ENCODE peak calls at places on chromosomes 16 and 17, in five cellular contexts. One of them, this sample, is unnamed.

GRCh38 chr17:80441133-80441578 is 26.2 kb downstream of the ENDOV start:
- DNase-seq in neural progenitor cell: peak
- DNase-seq in hepatocyte: peak
- DNase-seq in GM23248: peak
- DNase-seq in PC-3: peak
- DNase-seq in this sample: no peak

GRCh38 chr16:52487849-52488457 is 59.0 kb downstream of the TOX3 start:
- DNase-seq in hepatocyte: no peak
- DNase-seq in PC-3: no peak
- DNase-seq in GM23248: no peak
- DNase-seq in neural progenitor cell: no peak
- DNase-seq in this sample: no peak

GRCh38 chr16:718389-718788 is 2.6 kb upstream of the ANTKMT start:
- DNase-seq in GM23248: no peak
- DNase-seq in hepatocyte: no peak
- DNase-seq in PC-3: no peak
- DNase-seq in neural progenitor cell: no peak
- DNase-seq in this sample: no peak

GRCh38 chr16:89498839-89499238 is 8.5 kb upstream of the ANKRD11 start:
- DNase-seq in GM23248: no peak
- DNase-seq in hepatocyte: no peak
- DNase-seq in PC-3: no peak
- DNase-seq in neural progenitor cell: no peak
- DNase-seq in this sample: no peak

GRCh38 chr17:76071497-76072148 is 694 bp downstream of the SRP68 start:
- DNase-seq in neural progenitor cell: no peak
- DNase-seq in GM23248: no peak
- DNase-seq in PC-3: no peak
- DNase-seq in hepatocyte: no peak
- DNase-seq in this sample: no peak

GRCh38 chr16:228151-228855 is 946 bp downstream of the LUC7L start:
- DNase-seq in neural progenitor cell: no peak
- DNase-seq in hepatocyte: peak
- DNase-seq in GM23248: peak
- DNase-seq in PC-3: peak
- DNase-seq in this sample: no peak

GRCh38 chr16:3736116-3736515 is 18.8 kb upstream of the TRAP1 start:
- DNase-seq in GM23248: no peak
- DNase-seq in neural progenitor cell: no peak
- DNase-seq in PC-3: no peak
- DNase-seq in hepatocyte: no peak
- DNase-seq in this sample: no peak

GRCh38 chr17:77708049-77708448 is 250.5 kb upstream of the TNRC6C start:
- DNase-seq in neural progenitor cell: no peak
- DNase-seq in hepatocyte: no peak
- DNase-seq in PC-3: no peak
- DNase-seq in GM23248: no peak
- DNase-seq in this sample: no peak

GRCh38 chr17:72591500-72592241 is 470.9 kb downstream of the SOX9 start:
- DNase-seq in neural progenitor cell: peak
- DNase-seq in PC-3: peak
- DNase-seq in hepatocyte: peak
- DNase-seq in GM23248: peak
- DNase-seq in this sample: no peak

GRCh38 chr17:76491271-76492184 is 9.7 kb downstream of the RHBDF2 start:
- DNase-seq in GM23248: no peak
- DNase-seq in hepatocyte: no peak
- DNase-seq in PC-3: no peak
- DNase-seq in neural progenitor cell: no peak
- DNase-seq in this sample: no peak

GRCh38 chr17:45739786-45740185 is 44.3 kb upstream of the CRHR1 start:
- DNase-seq in hepatocyte: no peak
- DNase-seq in GM23248: no peak
- DNase-seq in PC-3: no peak
- DNase-seq in neural progenitor cell: no peak
- DNase-seq in this sample: no peak

GRCh38 chr16:56580391-56581048 is 8.8 kb upstream of the MT3 start:
- DNase-seq in PC-3: no peak
- DNase-seq in GM23248: no peak
- DNase-seq in hepatocyte: no peak
- DNase-seq in neural progenitor cell: no peak
- DNase-seq in this sample: no peak

GRCh38 chr17:61389670-61390478 is 9.8 kb upstream of the TBX2 start:
- DNase-seq in GM23248: peak
- DNase-seq in hepatocyte: peak
- DNase-seq in PC-3: peak
- DNase-seq in neural progenitor cell: peak
- DNase-seq in this sample: no peak

GRCh38 chr17:75848523-75849303 is 4.5 kb upstream of the UNC13D start:
- DNase-seq in neural progenitor cell: peak
- DNase-seq in PC-3: peak
- DNase-seq in GM23248: peak
- DNase-seq in hepatocyte: peak
- DNase-seq in this sample: peak

GRCh38 chr17:8459109-8459508 is 23.4 kb downstream of the NDEL1 start:
- DNase-seq in PC-3: no peak
- DNase-seq in neural progenitor cell: no peak
- DNase-seq in GM23248: no peak
- DNase-seq in hepatocyte: no peak
- DNase-seq in this sample: no peak

GRCh38 chr17:6480325-6480675 is 36.0 kb downstream of the PIMREG start:
- DNase-seq in hepatocyte: no peak
- DNase-seq in GM23248: no peak
- DNase-seq in PC-3: no peak
- DNase-seq in neural progenitor cell: peak
- DNase-seq in this sample: no peak

GRCh38 chr16:78503501-78504110 is 404.2 kb downstream of the WWOX start:
- DNase-seq in GM23248: peak
- DNase-seq in hepatocyte: peak
- DNase-seq in PC-3: peak
- DNase-seq in neural progenitor cell: peak
- DNase-seq in this sample: peak

GRCh38 chr16:50476486-50477260 is 71.5 kb upstream of the NKD1 start:
- DNase-seq in PC-3: no peak
- DNase-seq in neural progenitor cell: no peak
- DNase-seq in GM23248: no peak
- DNase-seq in hepatocyte: no peak
- DNase-seq in this sample: no peak

GRCh38 chr17:38507436-38507835 is 79.2 kb downstream of the ARHGAP23 start:
- DNase-seq in hepatocyte: no peak
- DNase-seq in neural progenitor cell: peak
- DNase-seq in GM23248: no peak
- DNase-seq in PC-3: no peak
- DNase-seq in this sample: no peak

GRCh38 chr16:7182510-7183109 is 150.0 kb upstream of the RBFOX1 start:
- DNase-seq in neural progenitor cell: peak
- DNase-seq in PC-3: no peak
- DNase-seq in GM23248: peak
- DNase-seq in hepatocyte: peak
- DNase-seq in this sample: no peak

GRCh38 chr16:65083181-65083845 is 38.5 kb downstream of the CDH11 start:
- DNase-seq in hepatocyte: no peak
- DNase-seq in PC-3: peak
- DNase-seq in GM23248: peak
- DNase-seq in neural progenitor cell: no peak
- DNase-seq in this sample: no peak

GRCh38 chr16:17389392-17389791 is 81.4 kb downstream of the XYLT1 start:
- DNase-seq in GM23248: peak
- DNase-seq in hepatocyte: no peak
- DNase-seq in neural progenitor cell: no peak
- DNase-seq in PC-3: no peak
- DNase-seq in this sample: no peak

GRCh38 chr17:29162909-29163341 is 17.3 kb downstream of the MYO18A start:
- DNase-seq in PC-3: no peak
- DNase-seq in neural progenitor cell: no peak
- DNase-seq in GM23248: peak
- DNase-seq in hepatocyte: no peak
- DNase-seq in this sample: no peak

GRCh38 chr16:47852991-47853390 is 302.8 kb downstream of the ABCC12 start:
- DNase-seq in PC-3: no peak
- DNase-seq in hepatocyte: no peak
- DNase-seq in neural progenitor cell: no peak
- DNase-seq in GM23248: no peak
- DNase-seq in this sample: no peak

GRCh38 chr16:86878290-86879160 is 300.2 kb downstream of the FOXL1 start:
- DNase-seq in neural progenitor cell: peak
- DNase-seq in GM23248: no peak
- DNase-seq in PC-3: no peak
- DNase-seq in hepatocyte: no peak
- DNase-seq in this sample: no peak

GRCh38 chr17:7042507-7043194 is 1.2 kb downstream of the SLC16A11 start:
- DNase-seq in PC-3: no peak
- DNase-seq in hepatocyte: no peak
- DNase-seq in GM23248: no peak
- DNase-seq in neural progenitor cell: peak
- DNase-seq in this sample: no peak

GRCh38 chr17:12342609-12343248 is 322.1 kb downstream of the MAP2K4 start:
- DNase-seq in GM23248: peak
- DNase-seq in hepatocyte: peak
- DNase-seq in PC-3: peak
- DNase-seq in neural progenitor cell: peak
- DNase-seq in this sample: peak

DNA sequence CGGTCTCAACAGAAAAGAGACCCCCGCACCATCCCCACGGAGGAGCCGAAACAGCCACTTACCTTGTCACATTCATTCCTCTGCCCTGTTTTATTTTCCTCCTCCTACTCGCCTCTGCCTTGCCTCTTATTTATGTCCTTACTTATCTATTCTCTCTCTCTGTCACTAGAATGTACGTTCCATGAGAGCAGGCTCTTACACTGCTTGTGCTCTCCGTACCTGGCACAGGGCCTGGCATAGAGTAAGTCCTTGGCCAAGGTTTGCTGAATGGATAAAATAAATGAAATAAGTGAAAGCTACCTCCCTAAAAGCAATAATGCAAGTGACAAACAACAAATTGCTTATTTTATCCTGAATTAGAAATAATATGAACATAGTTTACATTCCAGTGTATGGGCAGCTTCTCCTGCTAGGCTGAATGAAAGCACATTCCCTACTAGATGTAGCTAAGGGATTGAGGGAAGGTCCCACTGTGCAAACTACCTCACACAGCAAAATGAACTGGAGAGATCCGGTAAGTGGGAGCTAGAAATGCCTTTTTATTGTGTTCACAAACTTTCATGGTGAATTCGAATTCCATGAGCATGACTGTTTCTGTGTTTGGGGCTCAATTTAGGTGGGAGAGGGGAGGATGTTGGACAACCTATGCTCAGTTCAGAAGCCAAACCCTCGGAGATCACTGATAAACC is 173.1 kb downstream of the PARN start:
- DNase-seq in neural progenitor cell: no peak
- DNase-seq in hepatocyte: no peak
- DNase-seq in PC-3: no peak
- DNase-seq in GM23248: no peak
- DNase-seq in this sample: no peak
- TF ChIP-seq EZH2phosphoT487 in neural progenitor cell: no peak
- TF ChIP-seq EZH2phosphoT487 in hepatocyte: no peak
- TF ChIP-seq EZH2phosphoT487 in PC-3: no peak
- TF ChIP-seq EZH2phosphoT487 in GM23248: no peak
- TF ChIP-seq EZH2phosphoT487 in this sample: no peak

DNA sequence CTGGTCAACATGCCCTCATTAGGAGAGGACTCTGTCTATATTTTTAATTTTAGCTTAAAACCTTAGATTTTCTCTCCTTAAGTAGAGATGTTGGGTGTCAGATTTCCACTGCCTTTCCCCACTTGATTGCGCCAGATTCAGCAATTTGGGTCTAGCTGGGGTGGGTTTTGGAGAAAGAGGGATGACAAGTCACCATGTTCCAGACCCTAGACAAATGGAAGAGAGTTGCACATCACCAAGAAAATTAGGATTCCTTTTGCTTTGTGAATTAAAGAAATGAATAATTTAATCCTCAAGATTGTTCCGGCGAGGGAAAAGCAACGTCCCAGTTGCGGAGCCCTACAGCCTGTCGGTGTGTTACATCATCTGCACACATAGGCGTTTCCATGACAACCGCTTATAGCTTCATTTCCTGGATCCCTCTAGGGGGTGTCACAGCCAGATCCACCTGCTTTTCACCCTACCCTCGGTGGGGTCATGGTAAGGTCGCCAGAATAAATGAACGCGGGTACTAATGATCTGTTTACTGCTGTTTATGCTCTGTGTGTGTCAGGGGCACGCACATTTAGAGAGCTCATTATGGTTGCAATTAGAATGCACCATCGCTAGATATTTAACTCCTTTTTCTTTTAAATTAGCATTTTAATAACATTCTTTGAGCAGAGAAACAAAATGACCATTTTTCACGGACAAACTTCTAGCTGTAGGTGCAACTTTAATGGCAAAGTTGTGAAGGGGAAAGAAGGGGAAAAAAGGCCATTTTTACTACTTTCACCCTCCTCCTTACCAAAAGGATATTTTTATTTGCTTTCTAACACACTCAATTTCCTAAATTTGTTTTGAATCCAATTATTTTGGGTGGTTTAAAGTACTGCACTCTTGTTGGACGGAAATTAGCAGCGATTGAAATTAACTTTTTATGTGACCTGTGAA is 41.9 kb downstream of the SNX11 start:
- DNase-seq in PC-3: no peak
- DNase-seq in neural progenitor cell: peak
- DNase-seq in GM23248: no peak
- DNase-seq in hepatocyte: no peak
- DNase-seq in this sample: no peak
- TF ChIP-seq EZH2 in PC-3: no peak
- TF ChIP-seq EZH2 in neural progenitor cell: no peak
- TF ChIP-seq EZH2 in GM23248: no peak
- TF ChIP-seq EZH2 in hepatocyte: no peak
- TF ChIP-seq EZH2 in this sample: no peak

GRCh38 chr17:65711671-65712276 is 150.3 kb upstream of the AXIN2 start:
- DNase-seq in GM23248: no peak
- DNase-seq in neural progenitor cell: no peak
- DNase-seq in hepatocyte: no peak
- DNase-seq in PC-3: no peak
- DNase-seq in this sample: no peak
- TF ChIP-seq EZH2phosphoT487 in GM23248: no peak
- TF ChIP-seq EZH2phosphoT487 in neural progenitor cell: no peak
- TF ChIP-seq EZH2phosphoT487 in hepatocyte: no peak
- TF ChIP-seq EZH2phosphoT487 in PC-3: no peak
- TF ChIP-seq EZH2phosphoT487 in this sample: no peak

DNA sequence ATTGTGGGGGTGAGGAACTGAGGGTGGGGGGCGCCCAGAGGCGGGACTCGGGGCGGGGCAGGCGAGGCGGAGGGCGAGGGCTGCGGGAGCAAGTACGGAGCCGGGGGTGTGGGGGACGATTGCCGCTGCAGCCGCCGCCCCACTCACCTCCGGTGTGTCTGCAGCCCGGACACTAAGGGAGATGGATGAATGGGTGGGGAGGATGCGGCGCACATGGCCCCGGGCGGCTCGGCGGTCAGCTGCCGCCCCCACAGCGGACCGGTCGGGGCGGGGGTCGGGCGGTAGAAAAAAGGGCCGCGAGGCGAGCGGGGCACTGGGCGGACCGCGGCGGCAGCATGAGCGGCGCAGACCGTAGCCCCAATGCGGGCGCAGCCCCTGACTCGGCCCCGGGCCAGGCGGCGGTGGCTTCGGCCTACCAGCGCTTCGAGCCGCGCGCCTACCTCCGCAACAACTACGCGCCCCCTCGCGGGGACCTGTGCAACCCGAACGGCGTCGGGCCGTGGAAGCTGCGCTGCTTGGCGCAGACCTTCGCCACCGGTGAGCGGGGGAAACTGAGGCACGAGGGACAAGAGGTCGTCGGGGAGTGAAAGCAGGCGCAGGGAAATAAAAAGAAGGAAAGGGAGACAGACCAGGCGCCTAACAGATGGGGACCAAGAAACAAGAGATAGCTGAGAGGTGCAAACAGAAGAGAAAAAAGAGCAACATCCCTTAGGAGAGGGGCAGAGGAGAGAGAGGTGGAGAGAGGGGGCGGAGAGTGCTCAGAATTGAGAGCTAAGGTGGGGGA is at the start of gene PNMT:
- DNase-seq in GM23248: peak
- DNase-seq in hepatocyte: peak
- DNase-seq in neural progenitor cell: peak
- DNase-seq in PC-3: peak
- DNase-seq in this sample: no peak
- TF ChIP-seq EZH2 in GM23248: peak
- TF ChIP-seq EZH2 in hepatocyte: no peak
- TF ChIP-seq EZH2 in neural progenitor cell: peak
- TF ChIP-seq EZH2 in PC-3: no peak
- TF ChIP-seq EZH2 in this sample: no peak